ENCODE peak calls at places on chromosomes 16 and 17, in seven cellular contexts. R is CD4-positive, CD25-positive, alpha-beta regulatory T cell; P is left lung; U is CD4-positive, alpha-beta memory T cell; V is left ventricle myocardium inferior; H is heart right ventricle; D is IMR-90. Y is an unnamed sample. For H3K4me1, the result is how much of the 10 kb centered on the place peaks cover.

GRCh38 chr16:65154321-65154720 is 32.5 kb upstream of the CDH11 start:
- DNase-seq in U (no peak), P (no peak), H (no peak), V (no peak), R (no peak), D (no peak), Y (no peak)

GRCh38 chr17:5922476-5922875 is 147.7 kb upstream of the WSCD1 start:
- DNase-seq in U (peak), P (no peak), D (no peak), V (no peak), R (no peak), H (no peak), Y (no peak)

GRCh38 chr16:81313731-81314602 is 795 bp upstream of the GAN start:
- DNase-seq in H (no peak), D (no peak), P (no peak), U (no peak), V (no peak), R (no peak), Y (no peak)

GRCh38 chr17:42407289-42407836 is 15.7 kb downstream of the CAVIN1 start:
- DNase-seq in P (peak), R (peak), V (peak), D (peak), U (peak), H (peak), Y (peak)

GRCh38 chr17:59837362-59838195 is 55.2 kb downstream of the TUBD1 start:
- DNase-seq in V (no peak), U (peak), H (no peak), P (peak), D (peak), R (peak), Y (peak)

GRCh38 chr16:76222853-76223252 is 54.3 kb upstream of the CNTNAP4 start:
- DNase-seq in V (no peak), H (no peak), P (no peak), D (no peak), R (no peak), U (no peak), Y (no peak)

GRCh38 chr16:19417640-19418039 is at the start of gene TMC5:
- DNase-seq in U (no peak), D (no peak), P (no peak), H (no peak), R (no peak), V (no peak), Y (no peak)

GRCh38 chr17:55433029-55433628 is 11.5 kb upstream of the MMD start:
- DNase-seq in U (no peak), D (peak), P (no peak), R (no peak), V (no peak), H (no peak), Y (no peak)

GRCh38 chr16:58306327-58306726 is 11.5 kb upstream of the PRSS54 start:
- DNase-seq in U (peak), V (no peak), R (peak), D (peak), H (no peak), P (no peak), Y (peak)

GRCh38 chr17:72732893-72733618 is 359.4 kb downstream of the SLC39A11 start:
- DNase-seq in V (no peak), U (no peak), H (no peak), R (no peak), P (no peak), D (no peak), Y (no peak)

GRCh38 chr16:57754354-57755060 is 18.9 kb downstream of the KATNB1 start:
- DNase-seq in V (peak), D (no peak), P (no peak), U (no peak), R (no peak), H (no peak), Y (no peak)

GRCh38 chr16:49618955-49619354 is 237.0 kb downstream of the ZNF423 start:
- DNase-seq in H (no peak), D (no peak), U (no peak), V (no peak), P (no peak), R (no peak), Y (no peak)

GRCh38 chr17:45371414-45372324 is 54.8 kb upstream of the MAP3K14 start:
- DNase-seq in D (peak), H (peak), R (no peak), U (no peak), V (peak), P (peak), Y (no peak)

GRCh38 chr16:4771646-4772045 is 4.7 kb upstream of the ZNF500 start:
- DNase-seq in D (no peak), H (no peak), P (no peak), U (no peak), V (no peak), R (no peak), Y (no peak)

GRCh38 chr16:80511824-80512223 is 29.0 kb upstream of the DYNLRB2 start:
- DNase-seq in U (no peak), V (no peak), R (no peak), D (no peak), H (no peak), P (no peak), Y (no peak)

GRCh38 chr17:80874866-80875445 is 116.7 kb upstream of the CHMP6 start:
- DNase-seq in U (no peak), V (peak), P (peak), D (no peak), H (no peak), R (no peak), Y (no peak)

GRCh38 chr16:35510701-35511100 is 2051.3 kb downstream of the TP53TG3F start:
- DNase-seq in D (no peak), V (no peak), U (no peak), H (no peak), R (no peak), P (no peak), Y (no peak)

GRCh38 chr17:31561469-31562412 is 170.3 kb downstream of the RAB11FIP4 start:
- DNase-seq in R (no peak), V (no peak), P (no peak), H (no peak), D (peak), U (no peak), Y (no peak)

GRCh38 chr17:20926532-20926931 is 116.3 kb downstream of the USP22 start:
- DNase-seq in D (peak), V (no peak), R (no peak), H (no peak), U (no peak), P (no peak), Y (no peak)

GRCh38 chr16:72247821-72248253 is 75.9 kb upstream of the PMFBP1 start:
- DNase-seq in V (no peak), P (no peak), R (no peak), H (no peak), U (no peak), D (peak), Y (no peak)

GRCh38 chr17:8855477-8856204 is 11.8 kb downstream of the PIK3R6 start:
- DNase-seq in R (no peak), D (no peak), U (no peak), V (no peak), P (no peak), H (no peak), Y (no peak)

GRCh38 chr17:63610854-63611253 is 10.2 kb downstream of the TACO1 start:
- DNase-seq in R (no peak), U (no peak), H (no peak), P (no peak), D (no peak), V (no peak), Y (no peak)
- H3K27ac ChIP-seq in R (no peak), U (peak), H (no peak), P (no peak), D (no peak), V (no peak), Y (peak)

GRCh38 chr16:85927938-85928337 is 29.0 kb downstream of the IRF8 start:
- DNase-seq in V (no peak), U (no peak), D (no peak), H (no peak), R (no peak), P (no peak), Y (no peak)

GRCh38 chr16:85928411-85928820 is 29.5 kb downstream of the IRF8 start:
- DNase-seq in H (no peak), R (no peak), V (no peak), D (peak), P (no peak), U (no peak), Y (no peak)

GRCh38 chr16:85930321-85930720 is 31.4 kb downstream of the IRF8 start:
- DNase-seq in V (no peak), U (no peak), H (no peak), D (no peak), P (no peak), R (no peak), Y (no peak)

GRCh38 chr16:85927326-85927725 is 28.4 kb downstream of the IRF8 start:
- DNase-seq in U (no peak), P (no peak), V (no peak), H (no peak), R (no peak), D (no peak), Y (no peak)

GRCh38 chr16:85929259-85929704 is 30.3 kb downstream of the IRF8 start:
- DNase-seq in U (no peak), D (no peak), H (no peak), V (no peak), P (no peak), R (no peak), Y (no peak)
- H3K4me1 ChIP-seq in U (under half), D (under half), H (under half), V (under half), P (under half), R (under half), Y (under half)

GRCh38 chr17:82690786-82691489 is 7.6 kb downstream of the RAB40B start:
- DNase-seq in R (no peak), U (no peak), V (no peak), H (no peak), P (no peak), D (no peak), Y (no peak)
- H3K27ac ChIP-seq in R (no peak), U (no peak), V (no peak), H (no peak), P (no peak), D (no peak), Y (no peak)

DNA sequence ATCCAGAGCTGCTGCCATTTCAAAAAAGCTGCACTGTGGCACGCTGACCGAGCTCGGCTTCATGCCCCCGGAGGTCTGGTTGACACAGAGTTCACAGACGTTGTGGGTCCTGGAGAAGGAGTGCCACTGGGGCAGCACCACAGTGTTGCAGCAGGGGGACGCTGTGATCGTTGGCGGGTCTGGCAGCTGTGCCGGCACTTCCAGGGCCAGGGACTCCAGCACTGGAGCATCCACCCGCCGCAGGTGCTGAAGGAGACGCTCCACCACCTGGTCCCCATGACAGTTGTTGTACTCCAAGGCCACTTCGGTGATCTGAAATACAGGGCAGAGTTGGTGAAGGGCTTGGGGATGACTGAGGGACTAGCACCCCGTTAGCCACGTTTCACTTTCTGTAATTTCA is 23.5 kb downstream of the SNN start:
- DNase-seq in R (no peak), H (no peak), P (no peak), U (no peak), D (no peak), V (no peak), Y (no peak)
- H3K4me1 ChIP-seq in R (under half), H (under half), P (under half), U (under half), D (under half), V (under half), Y (under half)

GRCh38 chr17:64499805-64500486 is 3.1 kb upstream of the POLG2 start:
- DNase-seq in P (no peak), H (no peak), R (no peak), D (peak), V (no peak), U (peak), Y (peak)
- H3K27ac ChIP-seq in P (no peak), H (no peak), R (peak), D (no peak), V (no peak), U (no peak), Y (no peak)

GRCh38 chr17:47281246-47281645 is 27.6 kb downstream of the ITGB3 start:
- DNase-seq in U (no peak), D (no peak), P (no peak), R (no peak), H (no peak), V (no peak), Y (no peak)

GRCh38 chr17:47278561-47278960 is 24.9 kb downstream of the ITGB3 start:
- DNase-seq in P (no peak), R (no peak), U (no peak), D (no peak), H (no peak), V (no peak), Y (no peak)

GRCh38 chr17:47277921-47278320 is 24.3 kb downstream of the ITGB3 start:
- DNase-seq in D (peak), V (no peak), H (no peak), P (no peak), R (no peak), U (no peak), Y (no peak)

GRCh38 chr17:47280072-47280811 is 26.6 kb downstream of the ITGB3 start:
- DNase-seq in H (no peak), V (no peak), U (no peak), R (no peak), P (no peak), D (peak), Y (no peak)

DNA sequence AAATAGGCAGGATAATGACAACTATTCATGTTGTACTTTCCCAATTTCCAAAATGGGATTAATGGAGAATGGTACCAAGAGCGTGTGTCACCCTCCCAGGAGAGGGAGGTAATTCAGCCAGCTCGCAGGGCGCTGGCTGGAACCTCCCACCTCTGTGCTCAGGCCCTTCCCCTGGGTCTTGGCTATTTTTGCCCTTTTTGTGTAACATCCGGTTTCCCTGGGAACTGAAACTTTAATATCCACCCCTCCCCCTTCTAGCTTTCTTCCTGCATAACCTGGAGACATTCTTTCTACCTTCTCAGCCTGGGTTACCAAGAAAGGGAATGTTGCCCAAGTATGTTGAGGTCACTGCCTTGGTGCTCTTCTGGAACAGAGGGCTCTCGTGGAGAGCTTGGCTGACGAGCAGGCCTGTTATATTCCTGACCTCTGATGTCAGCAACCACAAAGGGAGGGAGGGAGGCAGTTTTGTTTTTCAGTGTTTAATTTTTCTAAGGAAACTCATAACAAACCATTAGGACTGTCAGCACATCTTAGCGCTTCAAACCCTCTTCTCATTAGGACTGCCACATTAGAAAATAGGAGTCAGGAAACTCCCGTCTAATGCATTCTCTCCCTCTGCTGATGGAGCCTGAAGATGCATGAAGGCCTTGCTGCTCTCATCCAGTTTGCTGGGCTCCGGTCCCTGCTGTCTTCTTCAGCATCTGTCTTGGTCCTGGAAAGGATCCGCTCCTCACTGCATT is 25.6 kb downstream of the ITGB3 start:
- DNase-seq in P (peak), H (peak), V (peak), U (no peak), D (peak), R (no peak), Y (no peak)
- H3K4me1 ChIP-seq in P (half or more), H (half or more), V (half or more), U (under half), D (half or more), R (under half), Y (under half)

DNA sequence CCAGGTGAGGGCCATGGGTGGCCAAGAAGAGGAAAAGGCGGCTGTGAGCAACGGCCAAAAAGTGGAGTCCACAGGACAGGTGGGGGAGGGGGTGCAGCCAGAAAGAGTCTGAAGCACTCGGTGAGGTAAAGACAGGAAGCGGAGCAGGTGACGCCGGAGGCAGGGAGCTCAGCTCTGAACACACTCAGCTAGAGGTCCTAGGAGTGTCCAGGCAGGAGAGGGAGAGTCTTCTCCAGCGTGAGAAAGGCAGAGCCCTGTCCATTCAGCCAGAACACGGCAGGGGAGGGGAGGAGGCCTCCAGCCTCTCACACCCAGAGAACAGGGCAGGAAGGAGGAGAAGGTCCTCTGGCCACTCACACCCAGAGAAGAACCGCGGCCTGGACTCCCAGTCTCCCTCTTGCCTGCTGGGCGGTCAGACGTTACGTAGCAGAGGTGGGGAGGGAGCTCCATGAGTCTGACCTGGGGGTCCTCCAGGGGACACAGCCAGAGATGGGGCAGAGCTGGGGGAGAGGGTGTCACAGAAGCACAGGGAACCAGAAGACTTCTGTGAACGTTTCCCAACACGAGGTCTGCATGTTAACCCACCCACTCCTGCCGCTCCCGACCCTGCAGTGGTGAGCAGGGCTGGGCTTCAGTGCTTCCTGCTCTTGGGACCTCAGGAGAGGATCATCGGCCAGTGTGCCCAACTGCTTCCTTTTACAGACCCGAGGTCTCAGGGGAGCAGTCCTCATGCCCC is 89.2 kb downstream of the ABR start:
- DNase-seq in H (no peak), P (no peak), V (no peak), D (no peak), R (no peak), U (no peak), Y (no peak)
- H3K27ac ChIP-seq in H (peak), P (peak), V (peak), D (no peak), R (no peak), U (no peak), Y (no peak)

DNA sequence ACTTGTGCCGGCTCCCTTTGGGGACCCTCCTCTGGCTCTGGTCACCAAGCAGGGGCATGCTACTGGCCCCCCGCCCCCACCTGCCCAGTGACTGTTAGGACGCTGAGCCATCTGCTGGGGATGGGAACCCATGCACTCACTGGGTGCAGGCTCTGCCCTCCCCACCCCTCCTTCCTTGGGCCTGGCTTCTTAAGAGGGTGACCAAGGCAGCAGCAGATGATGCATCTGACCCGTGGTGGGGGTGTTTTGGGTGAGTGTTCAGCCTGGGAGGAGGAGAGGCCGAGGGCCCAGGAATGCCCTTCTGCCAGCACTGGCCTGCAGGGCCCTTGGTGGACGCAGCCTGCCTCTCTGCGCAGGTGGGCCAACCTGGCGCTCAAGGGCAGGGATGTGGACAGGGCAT is 19.2 kb upstream of the MTSS2 start:
- DNase-seq in R (no peak), U (no peak), D (peak), P (no peak), H (no peak), V (no peak), Y (no peak)
- H3K4me1 ChIP-seq in R (under half), U (under half), D (half or more), P (half or more), H (under half), V (half or more), Y (under half)

GRCh38 chr17:57629470-57629869 is 115.6 kb downstream of the CCDC182 start:
- DNase-seq in P (no peak), H (no peak), U (no peak), D (no peak), V (no peak), R (no peak), Y (no peak)
- H3K27ac ChIP-seq in P (no peak), H (no peak), U (no peak), D (no peak), V (no peak), R (no peak), Y (no peak)

GRCh38 chr17:35018814-35019213 is 38.5 kb downstream of the LIG3 start:
- DNase-seq in D (no peak), P (no peak), R (no peak), V (no peak), U (no peak), H (no peak), Y (no peak)
- H3K4me1 ChIP-seq in D (under half), P (under half), R (under half), V (under half), U (under half), H (under half), Y (under half)

Y was measured in naive thymus-derived CD4-positive, alpha-beta T cell.